ENCODE peak calls at places on chromosomes 5 and 9, in four cellular contexts. One of them, this sample, is unnamed.
A peak's percentile ranks its signal among the peaks of the same experiment; 100 is the strongest.

GRCh38 chr9:737400-738120 is 103.9 kb upstream of the DMRT1 start:
- DNase-seq in AG04450: no peak
- DNase-seq in lower lobe of right lung: no peak
- DNase-seq in body of pancreas: no peak
- DNase-seq in this sample: no peak

GRCh38 chr5:179893958-179894895 is 13.5 kb downstream of the TBC1D9B start:
- DNase-seq in body of pancreas: no peak
- DNase-seq in AG04450: no peak
- DNase-seq in lower lobe of right lung: no peak
- DNase-seq in this sample: no peak

GRCh38 chr9:135584934-135585333 is 23.4 kb downstream of the PAEP start:
- DNase-seq in AG04450: no peak
- DNase-seq in lower lobe of right lung: no peak
- DNase-seq in body of pancreas: no peak
- DNase-seq in this sample: no peak

GRCh38 chr5:6633469-6634326 is 458 bp downstream of the SRD5A1 start:
- DNase-seq in AG04450: no peak
- DNase-seq in body of pancreas: no peak
- DNase-seq in lower lobe of right lung: no peak
- DNase-seq in this sample: peak; percentile 70

GRCh38 chr9:38024036-38024681 is 44.9 kb downstream of the SHB start:
- DNase-seq in AG04450: peak; percentile 76
- DNase-seq in body of pancreas: no peak
- DNase-seq in lower lobe of right lung: peak; percentile 75
- DNase-seq in this sample: peak; percentile 71

GRCh38 chr5:107808671-107809137 is 138.0 kb upstream of the EFNA5 start:
- DNase-seq in AG04450: no peak
- DNase-seq in lower lobe of right lung: no peak
- DNase-seq in body of pancreas: peak; percentile 59
- DNase-seq in this sample: peak; percentile 88

GRCh38 chr9:14238518-14238917 is 75.4 kb downstream of the NFIB start:
- DNase-seq in body of pancreas: no peak
- DNase-seq in lower lobe of right lung: no peak
- DNase-seq in AG04450: no peak
- DNase-seq in this sample: peak; percentile 20

GRCh38 chr5:161924270-161924669 is 76.3 kb downstream of the GABRA1 start:
- DNase-seq in lower lobe of right lung: no peak
- DNase-seq in body of pancreas: no peak
- DNase-seq in AG04450: no peak
- DNase-seq in this sample: no peak

GRCh38 chr9:112844771-112845542 is 45.7 kb downstream of the SLC46A2 start:
- DNase-seq in AG04450: no peak
- DNase-seq in lower lobe of right lung: peak; percentile 85
- DNase-seq in body of pancreas: peak; percentile 76
- DNase-seq in this sample: peak; percentile 73

GRCh38 chr9:89687848-89688247 is 83.0 kb downstream of the GADD45G start:
- DNase-seq in body of pancreas: no peak
- DNase-seq in lower lobe of right lung: no peak
- DNase-seq in AG04450: no peak
- DNase-seq in this sample: no peak

GRCh38 chr5:89595065-89595464 is 712.1 kb upstream of the MEF2C start:
- DNase-seq in lower lobe of right lung: no peak
- DNase-seq in body of pancreas: no peak
- DNase-seq in AG04450: no peak
- DNase-seq in this sample: no peak

GRCh38 chr5:117740268-117740667 is 1165.6 kb upstream of the SEMA6A start:
- DNase-seq in lower lobe of right lung: no peak
- DNase-seq in AG04450: no peak
- DNase-seq in body of pancreas: no peak
- DNase-seq in this sample: no peak

GRCh38 chr5:59709833-59710232 is 183.7 kb downstream of the PDE4D start:
- DNase-seq in body of pancreas: no peak
- DNase-seq in lower lobe of right lung: no peak
- DNase-seq in AG04450: peak; percentile 34
- DNase-seq in this sample: peak; percentile 24

GRCh38 chr5:10828241-10828640 is 67.2 kb upstream of the DAP start:
- DNase-seq in AG04450: no peak
- DNase-seq in lower lobe of right lung: no peak
- DNase-seq in body of pancreas: no peak
- DNase-seq in this sample: no peak

GRCh38 chr5:37921452-37921851 is 81.6 kb upstream of the GDNF start:
- DNase-seq in AG04450: no peak
- DNase-seq in body of pancreas: no peak
- DNase-seq in lower lobe of right lung: no peak
- DNase-seq in this sample: no peak

GRCh38 chr9:18770509-18770908 is 262.5 kb downstream of the SAXO1 start:
- DNase-seq in body of pancreas: peak; percentile 31
- DNase-seq in AG04450: no peak
- DNase-seq in lower lobe of right lung: no peak
- DNase-seq in this sample: no peak

GRCh38 chr5:150263801-150264621 is 25.6 kb downstream of the CAMK2A start:
- DNase-seq in AG04450: peak; percentile 65
- DNase-seq in body of pancreas: peak; percentile 69
- DNase-seq in lower lobe of right lung: no peak
- DNase-seq in this sample: peak; percentile 56

GRCh38 chr5:95912029-95912428 is 49.6 kb downstream of the ELL2 start:
- DNase-seq in AG04450: no peak
- DNase-seq in body of pancreas: no peak
- DNase-seq in lower lobe of right lung: no peak
- DNase-seq in this sample: no peak

GRCh38 chr9:105502276-105502675 is 54.4 kb downstream of the FSD1L start:
- DNase-seq in lower lobe of right lung: no peak
- DNase-seq in AG04450: peak; percentile 3
- DNase-seq in body of pancreas: no peak
- DNase-seq in this sample: no peak

GRCh38 chr5:76469656-76470290 is 66.7 kb downstream of the IQGAP2 start:
- DNase-seq in AG04450: no peak
- DNase-seq in body of pancreas: no peak
- DNase-seq in lower lobe of right lung: no peak
- DNase-seq in this sample: no peak

GRCh38 chr9:109755040-109755439 is 25.0 kb upstream of the PALM2AKAP2 start:
- DNase-seq in lower lobe of right lung: no peak
- DNase-seq in body of pancreas: no peak
- DNase-seq in AG04450: peak; percentile 41
- DNase-seq in this sample: no peak

GRCh38 chr5:179343902-179344300 is 1.4 kb downstream of the ADAMTS2 start:
- DNase-seq in AG04450: no peak
- DNase-seq in lower lobe of right lung: no peak
- DNase-seq in body of pancreas: no peak
- DNase-seq in this sample: peak; percentile 67

GRCh38 chr9:28841795-28842194 is 1268.5 kb upstream of the C9orf72 start:
- DNase-seq in AG04450: no peak
- DNase-seq in lower lobe of right lung: no peak
- DNase-seq in body of pancreas: no peak
- DNase-seq in this sample: no peak

GRCh38 chr5:151499636-151500035 is 52.2 kb downstream of the SLC36A1 start:
- DNase-seq in lower lobe of right lung: no peak
- DNase-seq in AG04450: no peak
- DNase-seq in body of pancreas: no peak
- DNase-seq in this sample: no peak

GRCh38 chr9:104974053-104974983 is 46.4 kb upstream of the ABCA1 start:
- DNase-seq in lower lobe of right lung: no peak
- DNase-seq in AG04450: no peak
- DNase-seq in body of pancreas: no peak
- DNase-seq in this sample: no peak

GRCh38 chr9:92059045-92059444 is 56.2 kb downstream of the SPTLC1 start:
- DNase-seq in body of pancreas: no peak
- DNase-seq in lower lobe of right lung: no peak
- DNase-seq in AG04450: no peak
- DNase-seq in this sample: no peak

GRCh38 chr9:74951725-74952151 is 974 bp downstream of the C9orf40 start:
- DNase-seq in lower lobe of right lung: peak; percentile 74
- DNase-seq in AG04450: no peak
- DNase-seq in body of pancreas: peak; percentile 51
- DNase-seq in this sample: peak; percentile 67

GRCh38 chr5:82512025-82512424 is 233.9 kb upstream of the RPS23 start:
- DNase-seq in AG04450: no peak
- DNase-seq in body of pancreas: no peak
- DNase-seq in lower lobe of right lung: no peak
- DNase-seq in this sample: no peak

GRCh38 chr9:36924071-36924470 is 110.0 kb downstream of the PAX5 start:
- DNase-seq in lower lobe of right lung: no peak
- DNase-seq in body of pancreas: peak; percentile 8
- DNase-seq in AG04450: peak; percentile 15
- DNase-seq in this sample: peak; percentile 70

GRCh38 chr5:112762113-112762810 is 24.6 kb downstream of the APC start:
- DNase-seq in lower lobe of right lung: no peak
- DNase-seq in AG04450: no peak
- DNase-seq in body of pancreas: no peak
- DNase-seq in this sample: no peak

DNA sequence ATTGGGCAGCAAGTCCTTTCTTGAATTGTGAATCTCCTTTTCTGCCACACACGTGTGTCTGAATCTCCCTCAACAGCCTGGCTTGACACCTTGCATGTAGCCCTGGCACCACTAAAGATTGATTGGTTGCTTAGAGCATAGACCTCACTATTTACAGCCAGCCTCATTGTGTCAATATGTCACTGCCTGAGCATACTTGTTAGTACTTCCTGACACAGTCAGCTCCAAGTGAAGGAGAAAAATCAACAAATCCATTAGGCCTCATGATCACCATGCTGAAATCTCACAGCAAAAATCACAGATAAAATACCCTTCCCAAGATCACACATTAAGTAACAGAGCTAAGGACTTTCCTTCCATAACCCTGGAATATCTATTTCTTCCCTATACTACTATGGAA is 5.4 kb upstream of the ARL15 start:
- DNase-seq in body of pancreas: peak; percentile 14
- DNase-seq in lower lobe of right lung: no peak
- DNase-seq in AG04450: no peak
- DNase-seq in this sample: peak; percentile 16
- H3K4me3 ChIP-seq in body of pancreas: no peak overlapping the region
- H3K4me3 ChIP-seq in lower lobe of right lung: no peak overlapping the region
- H3K4me3 ChIP-seq in AG04450: no peak overlapping the region
- H3K4me3 ChIP-seq in this sample: no peak overlapping the region

GRCh38 chr5:138653502-138653901 is 78.3 kb upstream of the HSPA9 start:
- DNase-seq in AG04450: no peak
- DNase-seq in body of pancreas: no peak
- DNase-seq in lower lobe of right lung: no peak
- DNase-seq in this sample: peak; percentile 46
- TF ChIP-seq CTCF in AG04450: peak; percentile 36
- TF ChIP-seq CTCF in body of pancreas: no peak
- TF ChIP-seq CTCF in lower lobe of right lung: no peak
- TF ChIP-seq CTCF in this sample: peak; percentile 41

GRCh38 chr5:174454464-174454863 is 269.9 kb upstream of the MSX2 start:
- DNase-seq in AG04450: no peak
- DNase-seq in body of pancreas: no peak
- DNase-seq in lower lobe of right lung: no peak
- DNase-seq in this sample: no peak

GRCh38 chr5:174453690-174454089 is 270.7 kb upstream of the MSX2 start:
- DNase-seq in AG04450: no peak
- DNase-seq in body of pancreas: no peak
- DNase-seq in lower lobe of right lung: no peak
- DNase-seq in this sample: no peak

GRCh38 chr5:174454890-174455289 is 269.5 kb upstream of the MSX2 start:
- DNase-seq in AG04450: no peak
- DNase-seq in body of pancreas: no peak
- DNase-seq in lower lobe of right lung: no peak
- DNase-seq in this sample: no peak

GRCh38 chr5:174457141-174457678 is 267.2 kb upstream of the MSX2 start:
- DNase-seq in lower lobe of right lung: no peak
- DNase-seq in body of pancreas: no peak
- DNase-seq in AG04450: no peak
- DNase-seq in this sample: no peak

DNA sequence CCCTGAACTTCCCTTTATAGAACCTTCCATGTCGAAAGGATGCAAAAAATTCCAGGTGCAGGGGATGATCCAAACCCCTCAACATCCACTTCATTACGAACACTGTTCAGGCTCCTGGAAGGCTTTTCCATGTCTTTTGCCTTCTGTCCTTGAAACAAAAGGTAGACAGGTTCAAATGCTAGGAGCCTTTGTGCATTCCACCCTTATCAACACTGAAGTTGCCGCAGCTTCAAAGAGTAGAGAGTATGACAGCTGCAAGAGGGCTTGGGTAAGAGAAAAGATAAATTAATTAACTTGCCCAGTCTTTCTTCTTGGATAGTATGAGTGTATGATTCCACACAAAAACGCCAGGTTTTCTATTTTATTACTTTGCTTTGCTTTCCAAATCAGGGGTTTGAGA is 269.1 kb upstream of the MSX2 start:
- DNase-seq in AG04450: no peak
- DNase-seq in lower lobe of right lung: no peak
- DNase-seq in body of pancreas: no peak
- DNase-seq in this sample: no peak
- H3K27ac ChIP-seq in AG04450: no peak overlapping the region
- H3K27ac ChIP-seq in lower lobe of right lung: no peak overlapping the region
- H3K27ac ChIP-seq in body of pancreas: no peak overlapping the region
- H3K27ac ChIP-seq in this sample: no peak overlapping the region

DNA sequence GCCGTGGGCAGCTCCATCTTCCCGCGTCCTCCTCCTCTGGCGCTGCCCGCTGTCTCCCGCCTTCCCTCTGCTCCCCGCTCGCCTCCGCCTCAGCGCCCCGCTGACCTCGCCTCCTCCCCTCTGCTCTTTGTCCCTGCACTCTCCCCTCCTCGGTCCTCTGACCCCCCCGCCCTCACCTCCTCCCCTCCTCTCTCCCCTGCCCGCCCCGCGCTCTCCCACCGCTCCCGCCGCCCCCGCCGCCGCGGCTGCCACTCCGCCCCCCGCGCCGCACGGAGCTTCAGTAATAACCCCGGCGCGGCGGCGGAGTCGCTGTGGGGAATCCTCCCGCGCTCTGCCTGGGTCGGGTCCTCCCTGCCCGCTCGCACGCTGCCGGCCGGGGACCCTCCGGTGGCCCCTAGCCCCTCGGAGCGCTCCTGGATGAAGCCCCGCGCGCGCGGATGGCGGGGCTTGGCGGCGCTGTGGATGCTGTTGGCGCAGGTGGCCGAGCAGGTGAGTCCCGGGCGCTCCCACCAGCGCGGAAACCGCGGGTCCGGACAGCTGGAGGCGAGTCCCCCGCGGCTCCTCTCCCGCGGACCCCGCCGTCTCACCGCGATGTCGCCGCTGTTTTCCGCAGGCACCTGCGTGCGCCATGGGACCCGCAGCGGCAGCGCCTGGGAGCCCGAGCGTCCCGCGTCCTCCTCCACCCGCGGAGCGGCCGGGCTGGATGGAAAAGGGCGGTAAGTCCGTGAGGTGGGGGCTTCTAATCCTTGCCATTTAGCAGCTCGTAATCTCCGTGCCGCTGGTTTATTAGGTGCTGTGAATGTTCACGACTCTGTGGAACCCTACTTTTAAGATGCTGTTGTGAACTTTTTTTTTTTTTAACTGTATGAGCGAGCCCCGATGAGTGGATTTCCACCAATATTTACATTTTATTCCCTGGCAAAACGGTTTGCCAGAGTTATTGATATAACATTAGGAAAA is at the start of gene ADAMTS16:
- DNase-seq in body of pancreas: peak; percentile 5
- DNase-seq in lower lobe of right lung: no peak
- DNase-seq in AG04450: no peak
- DNase-seq in this sample: peak; percentile 48
- H3K4me3 ChIP-seq in body of pancreas: peak within 1 kb of the TSS; percentile 30
- H3K4me3 ChIP-seq in lower lobe of right lung: peak within 1 kb of the TSS; percentile 29
- H3K4me3 ChIP-seq in AG04450: no peak within 1 kb of the TSS
- H3K4me3 ChIP-seq in this sample: peak within 1 kb of the TSS; percentile 52